ENCODE peak calls at places on chromosomes 4 and X, in five cellular contexts. O, E, D, K and R are unnamed samples.

GRCh38 chr4:165982934-165983333 is 109.9 kb downstream of the TLL1 start:
- DNase-seq in O (peak), E (no peak), D (no peak), K (no peak), R (no peak)

GRCh38 chr4:139809207-139810157 is 143.9 kb downstream of the MGST2 start:
- DNase-seq in O (no peak), E (no peak), D (no peak), K (no peak), R (peak)

GRCh38 chr4:128322311-128322710 is 34.7 kb upstream of the PGRMC2 start:
- DNase-seq in O (peak), E (no peak), D (no peak), K (no peak), R (peak)

GRCh38 chr4:158778065-158778711 is 9.4 kb downstream of the FNIP2 start:
- DNase-seq in O (no peak), E (no peak), D (no peak), K (no peak), R (no peak)

GRCh38 chrX:77451041-77451440 is 3.9 kb downstream of the FGF16 start:
- DNase-seq in O (peak), E (no peak), D (peak), K (no peak), R (no peak)

GRCh38 chr4:157095716-157096115 is 19.8 kb downstream of the GLRB start:
- DNase-seq in O (no peak), E (no peak), D (no peak), K (no peak), R (no peak)

GRCh38 chr4:7067523-7068278 is at the start of gene GRPEL1:
- DNase-seq in O (peak), E (peak), D (peak), K (peak), R (peak)

GRCh38 chrX:72304877-72305276 is 837 bp downstream of the CITED1 start:
- DNase-seq in O (no peak), E (no peak), D (no peak), K (no peak), R (no peak)

GRCh38 chr4:160819791-160820190 is 1344.0 kb downstream of the FSTL5 start:
- DNase-seq in O (no peak), E (no peak), D (no peak), K (no peak), R (no peak)

GRCh38 chrX:118116308-118117068 is at the start of gene KLHL13:
- DNase-seq in O (peak), E (peak), D (peak), K (no peak), R (peak)

GRCh38 chr4:182224192-182224850 is 18.9 kb upstream of the TENM3 start:
- DNase-seq in O (no peak), E (no peak), D (no peak), K (no peak), R (no peak)

GRCh38 chr4:38071801-38072567 is 111.8 kb downstream of the PTTG2 start:
- DNase-seq in O (no peak), E (no peak), D (no peak), K (no peak), R (no peak)

GRCh38 chrX:133323450-133323849 is 91.8 kb downstream of the GPC4 start:
- DNase-seq in O (no peak), E (no peak), D (no peak), K (no peak), R (no peak)

GRCh38 chrX:56765816-56766553 is 36.9 kb downstream of the NBDY start:
- DNase-seq in O (no peak), E (no peak), D (no peak), K (no peak), R (no peak)

GRCh38 chr4:7943211-7943610 is 3.5 kb upstream of the AFAP1 start:
- DNase-seq in O (no peak), E (no peak), D (no peak), K (no peak), R (no peak)

GRCh38 chr4:153110739-153111138 is 93.5 kb upstream of the TRIM2 start:
- DNase-seq in O (no peak), E (no peak), D (no peak), K (no peak), R (no peak)

GRCh38 chr4:152485726-152486276 is 50.1 kb downstream of the FBXW7 start:
- DNase-seq in O (peak), E (no peak), D (no peak), K (no peak), R (peak)

GRCh38 chrX:69229436-69229835 is 64.2 kb upstream of the PJA1 start:
- DNase-seq in O (peak), E (no peak), D (peak), K (no peak), R (no peak)

GRCh38 chr4:6942238-6942800 is 32.7 kb downstream of the TBC1D14 start:
- DNase-seq in O (peak), E (no peak), D (peak), K (no peak), R (peak)

GRCh38 chr4:170198742-170199141 is 109.0 kb upstream of the AADAT start:
- DNase-seq in O (no peak), E (no peak), D (no peak), K (no peak), R (no peak)

GRCh38 chr4:140243345-140243753 is 89.4 kb upstream of the MAML3 start:
- DNase-seq in O (no peak), E (no peak), D (no peak), K (no peak), R (no peak)

GRCh38 chr4:25101836-25102235 is 58.4 kb downstream of the SEPSECS start:
- DNase-seq in O (no peak), E (no peak), D (no peak), K (no peak), R (no peak)

GRCh38 chr4:158750379-158750778 is 18.4 kb upstream of the FNIP2 start:
- DNase-seq in O (peak), E (no peak), D (no peak), K (no peak), R (peak)

GRCh38 chrX:133610056-133610455 is 194.8 kb upstream of the GPC4 start:
- DNase-seq in O (peak), E (no peak), D (no peak), K (no peak), R (no peak)

GRCh38 chr4:102217775-102218174 is 127.5 kb downstream of the SLC39A8 start:
- DNase-seq in O (no peak), E (no peak), D (no peak), K (no peak), R (no peak)

GRCh38 chr4:7813674-7814073 is 126.0 kb downstream of the AFAP1 start:
- DNase-seq in O (peak), E (no peak), D (no peak), K (no peak), R (no peak)

GRCh38 chrX:88838392-88838791 is 91.4 kb downstream of the CPXCR1 start:
- DNase-seq in O (no peak), E (no peak), D (no peak), K (no peak), R (no peak)

GRCh38 chrX:12360991-12361598 is 222.8 kb downstream of the FRMPD4 start:
- DNase-seq in O (peak), E (no peak), D (no peak), K (no peak), R (no peak)

GRCh38 chrX:50718791-50719190 is 95.2 kb downstream of the SHROOM4 start:
- DNase-seq in O (peak), E (no peak), D (no peak), K (no peak), R (no peak)

GRCh38 chr4:109441858-109442480 is 8.4 kb downstream of the SEC24B start:
- DNase-seq in O (peak), E (no peak), D (no peak), K (no peak), R (no peak)

GRCh38 chr4:82770607-82771006 is 28.0 kb downstream of the SCD5 start:
- DNase-seq in O (no peak), E (no peak), D (no peak), K (no peak), R (no peak)